ENCODE peak calls at places on chromosome 13, in four cellular contexts. One of them, this sample, is unnamed.

GRCh38 chr13:107551521-107551920 is 663.8 kb downstream of the LIG4 start:
- DNase-seq in CD4-positive, alpha-beta memory T cell: no peak
- DNase-seq in IMR-90: no peak
- DNase-seq in CD4-positive, CD25-positive, alpha-beta regulatory T cell: no peak
- DNase-seq in this sample: no peak

GRCh38 chr13:106348032-106348431 is 187.4 kb downstream of the EFNB2 start:
- DNase-seq in CD4-positive, CD25-positive, alpha-beta regulatory T cell: no peak
- DNase-seq in IMR-90: peak; percentile 48
- DNase-seq in CD4-positive, alpha-beta memory T cell: no peak
- DNase-seq in this sample: no peak

GRCh38 chr13:74683411-74683810 is 549.2 kb upstream of the KLF12 start:
- DNase-seq in CD4-positive, CD25-positive, alpha-beta regulatory T cell: no peak
- DNase-seq in IMR-90: no peak
- DNase-seq in CD4-positive, alpha-beta memory T cell: no peak
- DNase-seq in this sample: no peak

GRCh38 chr13:109151696-109152095 is 522.3 kb downstream of the MYO16 start:
- DNase-seq in CD4-positive, CD25-positive, alpha-beta regulatory T cell: no peak
- DNase-seq in CD4-positive, alpha-beta memory T cell: no peak
- DNase-seq in IMR-90: no peak
- DNase-seq in this sample: no peak

GRCh38 chr13:25881946-25882574 is 169.8 kb downstream of the SHISA2 start:
- DNase-seq in IMR-90: no peak
- DNase-seq in CD4-positive, alpha-beta memory T cell: no peak
- DNase-seq in CD4-positive, CD25-positive, alpha-beta regulatory T cell: no peak
- DNase-seq in this sample: no peak

GRCh38 chr13:85261757-85262346 is 537.4 kb downstream of the SLITRK6 start:
- DNase-seq in IMR-90: peak; percentile 12
- DNase-seq in CD4-positive, CD25-positive, alpha-beta regulatory T cell: no peak
- DNase-seq in CD4-positive, alpha-beta memory T cell: no peak
- DNase-seq in this sample: no peak

GRCh38 chr13:112685856-112686255 is 4.0 kb upstream of the ATP11A start:
- DNase-seq in IMR-90: no peak
- DNase-seq in CD4-positive, CD25-positive, alpha-beta regulatory T cell: no peak
- DNase-seq in CD4-positive, alpha-beta memory T cell: no peak
- DNase-seq in this sample: no peak

GRCh38 chr13:73608731-73609485 is 525.3 kb downstream of the KLF12 start:
- DNase-seq in CD4-positive, alpha-beta memory T cell: no peak
- DNase-seq in CD4-positive, CD25-positive, alpha-beta regulatory T cell: no peak
- DNase-seq in IMR-90: no peak
- DNase-seq in this sample: no peak

GRCh38 chr13:99191900-99192399 is 8.7 kb upstream of the UBAC2 start:
- DNase-seq in CD4-positive, alpha-beta memory T cell: no peak
- DNase-seq in IMR-90: peak; percentile 74
- DNase-seq in CD4-positive, CD25-positive, alpha-beta regulatory T cell: no peak
- DNase-seq in this sample: no peak

GRCh38 chr13:36858285-36858684 is 39.3 kb downstream of the RFXAP start:
- DNase-seq in CD4-positive, alpha-beta memory T cell: no peak
- DNase-seq in CD4-positive, CD25-positive, alpha-beta regulatory T cell: no peak
- DNase-seq in IMR-90: peak; percentile 65
- DNase-seq in this sample: no peak

GRCh38 chr13:20525144-20525600 is 485 bp downstream of the CRYL1 start:
- DNase-seq in IMR-90: no peak
- DNase-seq in CD4-positive, alpha-beta memory T cell: peak; percentile 40
- DNase-seq in CD4-positive, CD25-positive, alpha-beta regulatory T cell: peak; percentile 28
- DNase-seq in this sample: no peak

GRCh38 chr13:112680741-112681360 is 9.0 kb upstream of the ATP11A start:
- DNase-seq in CD4-positive, alpha-beta memory T cell: no peak
- DNase-seq in CD4-positive, CD25-positive, alpha-beta regulatory T cell: no peak
- DNase-seq in IMR-90: no peak
- DNase-seq in this sample: no peak

GRCh38 chr13:41554626-41555386 is 97.5 kb downstream of the RGCC start:
- DNase-seq in IMR-90: no peak
- DNase-seq in CD4-positive, alpha-beta memory T cell: no peak
- DNase-seq in CD4-positive, CD25-positive, alpha-beta regulatory T cell: no peak
- DNase-seq in this sample: no peak

GRCh38 chr13:101707659-101708058 is 255.2 kb downstream of the ITGBL1 start:
- DNase-seq in CD4-positive, alpha-beta memory T cell: no peak
- DNase-seq in CD4-positive, CD25-positive, alpha-beta regulatory T cell: no peak
- DNase-seq in IMR-90: no peak
- DNase-seq in this sample: no peak

GRCh38 chr13:42396901-42397670 is 125.1 kb downstream of the AKAP11 start:
- DNase-seq in CD4-positive, CD25-positive, alpha-beta regulatory T cell: no peak
- DNase-seq in IMR-90: no peak
- DNase-seq in CD4-positive, alpha-beta memory T cell: no peak
- DNase-seq in this sample: no peak

GRCh38 chr13:37747071-37747612 is 122.4 kb downstream of the TRPC4 start:
- DNase-seq in CD4-positive, alpha-beta memory T cell: no peak
- DNase-seq in CD4-positive, CD25-positive, alpha-beta regulatory T cell: no peak
- DNase-seq in IMR-90: peak; percentile 87
- DNase-seq in this sample: no peak

GRCh38 chr13:44904982-44905381 is 84.3 kb downstream of the NUFIP1 start:
- DNase-seq in IMR-90: peak; percentile 97
- DNase-seq in CD4-positive, CD25-positive, alpha-beta regulatory T cell: no peak
- DNase-seq in CD4-positive, alpha-beta memory T cell: no peak
- DNase-seq in this sample: no peak

GRCh38 chr13:90302113-90302512 is 1045.4 kb upstream of the MIR17HG start:
- DNase-seq in IMR-90: peak; percentile 10
- DNase-seq in CD4-positive, alpha-beta memory T cell: no peak
- DNase-seq in CD4-positive, CD25-positive, alpha-beta regulatory T cell: no peak
- DNase-seq in this sample: no peak

GRCh38 chr13:31962661-31963345 is 68.8 kb upstream of the FRY start:
- DNase-seq in IMR-90: peak; percentile 50
- DNase-seq in CD4-positive, CD25-positive, alpha-beta regulatory T cell: no peak
- DNase-seq in CD4-positive, alpha-beta memory T cell: no peak
- DNase-seq in this sample: no peak

GRCh38 chr13:99834246-99834645 is 137.3 kb downstream of the ZIC5 start:
- DNase-seq in CD4-positive, alpha-beta memory T cell: no peak
- DNase-seq in CD4-positive, CD25-positive, alpha-beta regulatory T cell: no peak
- DNase-seq in IMR-90: no peak
- DNase-seq in this sample: no peak

GRCh38 chr13:95032114-95032513 is 269.1 kb downstream of the ABCC4 start:
- DNase-seq in CD4-positive, CD25-positive, alpha-beta regulatory T cell: no peak
- DNase-seq in CD4-positive, alpha-beta memory T cell: no peak
- DNase-seq in IMR-90: no peak
- DNase-seq in this sample: no peak

GRCh38 chr13:26051231-26052135 is at the start of gene SHISA2:
- DNase-seq in CD4-positive, alpha-beta memory T cell: no peak
- DNase-seq in IMR-90: peak; percentile 31
- DNase-seq in CD4-positive, CD25-positive, alpha-beta regulatory T cell: no peak
- DNase-seq in this sample: no peak

GRCh38 chr13:53151692-53152421 is 123.2 kb downstream of the OLFM4 start:
- DNase-seq in IMR-90: peak; percentile 34
- DNase-seq in CD4-positive, alpha-beta memory T cell: peak; percentile 30
- DNase-seq in CD4-positive, CD25-positive, alpha-beta regulatory T cell: peak; percentile 1
- DNase-seq in this sample: no peak

GRCh38 chr13:94249512-94249911 is 230.0 kb downstream of the DCT start:
- DNase-seq in IMR-90: peak; percentile 88
- DNase-seq in CD4-positive, alpha-beta memory T cell: no peak
- DNase-seq in CD4-positive, CD25-positive, alpha-beta regulatory T cell: no peak
- DNase-seq in this sample: no peak

GRCh38 chr13:50167967-50168366 is 152.7 kb downstream of the KCNRG start:
- DNase-seq in CD4-positive, alpha-beta memory T cell: no peak
- DNase-seq in IMR-90: no peak
- DNase-seq in CD4-positive, CD25-positive, alpha-beta regulatory T cell: no peak
- DNase-seq in this sample: no peak

GRCh38 chr13:94121686-94122085 is 357.8 kb downstream of the DCT start:
- DNase-seq in CD4-positive, CD25-positive, alpha-beta regulatory T cell: no peak
- DNase-seq in IMR-90: peak; percentile 86
- DNase-seq in CD4-positive, alpha-beta memory T cell: no peak
- DNase-seq in this sample: no peak

GRCh38 chr13:80132741-80133601 is 208.0 kb downstream of the SPRY2 start:
- DNase-seq in IMR-90: peak; percentile 62
- DNase-seq in CD4-positive, CD25-positive, alpha-beta regulatory T cell: no peak
- DNase-seq in CD4-positive, alpha-beta memory T cell: no peak
- DNase-seq in this sample: no peak

GRCh38 chr13:80126382-80127068 is 214.4 kb downstream of the SPRY2 start:
- DNase-seq in CD4-positive, CD25-positive, alpha-beta regulatory T cell: no peak
- DNase-seq in IMR-90: no peak
- DNase-seq in CD4-positive, alpha-beta memory T cell: no peak
- DNase-seq in this sample: no peak

GRCh38 chr13:80133631-80134083 is 207.3 kb downstream of the SPRY2 start:
- DNase-seq in IMR-90: no peak
- DNase-seq in CD4-positive, alpha-beta memory T cell: no peak
- DNase-seq in CD4-positive, CD25-positive, alpha-beta regulatory T cell: no peak
- DNase-seq in this sample: no peak

GRCh38 chr13:80134360-80134759 is 206.6 kb downstream of the SPRY2 start:
- DNase-seq in IMR-90: no peak
- DNase-seq in CD4-positive, alpha-beta memory T cell: no peak
- DNase-seq in CD4-positive, CD25-positive, alpha-beta regulatory T cell: no peak
- DNase-seq in this sample: no peak

GRCh38 chr13:80131204-80131603 is 209.7 kb downstream of the SPRY2 start:
- DNase-seq in CD4-positive, CD25-positive, alpha-beta regulatory T cell: no peak
- DNase-seq in IMR-90: peak; percentile 46
- DNase-seq in CD4-positive, alpha-beta memory T cell: no peak
- DNase-seq in this sample: no peak
- H3K4me3 ChIP-seq in CD4-positive, CD25-positive, alpha-beta regulatory T cell: no peak overlapping the region
- H3K4me3 ChIP-seq in IMR-90: peak overlapping the region; percentile 4
- H3K4me3 ChIP-seq in CD4-positive, alpha-beta memory T cell: no peak overlapping the region
- H3K4me3 ChIP-seq in this sample: no peak overlapping the region

GRCh38 chr13:114112231-114112825 is 20.1 kb downstream of the RASA3 start:
- DNase-seq in CD4-positive, CD25-positive, alpha-beta regulatory T cell: no peak
- DNase-seq in CD4-positive, alpha-beta memory T cell: peak; percentile 33
- DNase-seq in IMR-90: peak; percentile 45
- DNase-seq in this sample: no peak
- H3K27ac ChIP-seq in CD4-positive, CD25-positive, alpha-beta regulatory T cell: peak overlapping the region; percentile 60
- H3K27ac ChIP-seq in CD4-positive, alpha-beta memory T cell: no peak overlapping the region
- H3K27ac ChIP-seq in IMR-90: peak overlapping the region; percentile 92
- H3K27ac ChIP-seq in this sample: no peak overlapping the region

GRCh38 chr13:110257408-110257807 is 49.5 kb downstream of the COL4A1 start:
- DNase-seq in IMR-90: no peak
- DNase-seq in CD4-positive, alpha-beta memory T cell: no peak
- DNase-seq in CD4-positive, CD25-positive, alpha-beta regulatory T cell: no peak
- DNase-seq in this sample: no peak

GRCh38 chr13:110262082-110262436 is 44.9 kb downstream of the COL4A1 start:
- DNase-seq in CD4-positive, alpha-beta memory T cell: no peak
- DNase-seq in CD4-positive, CD25-positive, alpha-beta regulatory T cell: no peak
- DNase-seq in IMR-90: no peak
- DNase-seq in this sample: no peak

GRCh38 chr13:110258876-110259631 is 47.9 kb downstream of the COL4A1 start:
- DNase-seq in CD4-positive, alpha-beta memory T cell: no peak
- DNase-seq in CD4-positive, CD25-positive, alpha-beta regulatory T cell: no peak
- DNase-seq in IMR-90: no peak
- DNase-seq in this sample: no peak

GRCh38 chr13:110261166-110262081 is 45.5 kb downstream of the COL4A1 start:
- DNase-seq in CD4-positive, alpha-beta memory T cell: no peak
- DNase-seq in IMR-90: no peak
- DNase-seq in CD4-positive, CD25-positive, alpha-beta regulatory T cell: no peak
- DNase-seq in this sample: no peak

GRCh38 chr13:110259651-110260050 is 47.3 kb downstream of the COL4A1 start:
- DNase-seq in IMR-90: no peak
- DNase-seq in CD4-positive, alpha-beta memory T cell: no peak
- DNase-seq in CD4-positive, CD25-positive, alpha-beta regulatory T cell: no peak
- DNase-seq in this sample: no peak
- H3K4me3 ChIP-seq in IMR-90: no peak overlapping the region
- H3K4me3 ChIP-seq in CD4-positive, alpha-beta memory T cell: no peak overlapping the region
- H3K4me3 ChIP-seq in CD4-positive, CD25-positive, alpha-beta regulatory T cell: no peak overlapping the region
- H3K4me3 ChIP-seq in this sample: no peak overlapping the region

GRCh38 chr13:46380242-46380641 is 6.8 kb downstream of the RUBCNL start:
- DNase-seq in CD4-positive, CD25-positive, alpha-beta regulatory T cell: no peak
- DNase-seq in CD4-positive, alpha-beta memory T cell: no peak
- DNase-seq in IMR-90: no peak
- DNase-seq in this sample: no peak
- H3K27ac ChIP-seq in CD4-positive, CD25-positive, alpha-beta regulatory T cell: no peak overlapping the region
- H3K27ac ChIP-seq in CD4-positive, alpha-beta memory T cell: no peak overlapping the region
- H3K27ac ChIP-seq in IMR-90: no peak overlapping the region
- H3K27ac ChIP-seq in this sample: no peak overlapping the region

GRCh38 chr13:28358673-28359072 is 136.3 kb downstream of the FLT1 start:
- DNase-seq in CD4-positive, CD25-positive, alpha-beta regulatory T cell: no peak
- DNase-seq in CD4-positive, alpha-beta memory T cell: no peak
- DNase-seq in IMR-90: no peak
- DNase-seq in this sample: no peak

GRCh38 chr13:28357846-28358496 is 137.0 kb downstream of the FLT1 start:
- DNase-seq in CD4-positive, alpha-beta memory T cell: no peak
- DNase-seq in CD4-positive, CD25-positive, alpha-beta regulatory T cell: no peak
- DNase-seq in IMR-90: no peak
- DNase-seq in this sample: no peak

GRCh38 chr13:28356506-28357064 is 138.3 kb downstream of the FLT1 start:
- DNase-seq in IMR-90: no peak
- DNase-seq in CD4-positive, alpha-beta memory T cell: no peak
- DNase-seq in CD4-positive, CD25-positive, alpha-beta regulatory T cell: no peak
- DNase-seq in this sample: no peak

GRCh38 chr13:28355822-28356371 is 139.0 kb downstream of the FLT1 start:
- DNase-seq in CD4-positive, CD25-positive, alpha-beta regulatory T cell: no peak
- DNase-seq in CD4-positive, alpha-beta memory T cell: no peak
- DNase-seq in IMR-90: peak; percentile 86
- DNase-seq in this sample: no peak

DNA sequence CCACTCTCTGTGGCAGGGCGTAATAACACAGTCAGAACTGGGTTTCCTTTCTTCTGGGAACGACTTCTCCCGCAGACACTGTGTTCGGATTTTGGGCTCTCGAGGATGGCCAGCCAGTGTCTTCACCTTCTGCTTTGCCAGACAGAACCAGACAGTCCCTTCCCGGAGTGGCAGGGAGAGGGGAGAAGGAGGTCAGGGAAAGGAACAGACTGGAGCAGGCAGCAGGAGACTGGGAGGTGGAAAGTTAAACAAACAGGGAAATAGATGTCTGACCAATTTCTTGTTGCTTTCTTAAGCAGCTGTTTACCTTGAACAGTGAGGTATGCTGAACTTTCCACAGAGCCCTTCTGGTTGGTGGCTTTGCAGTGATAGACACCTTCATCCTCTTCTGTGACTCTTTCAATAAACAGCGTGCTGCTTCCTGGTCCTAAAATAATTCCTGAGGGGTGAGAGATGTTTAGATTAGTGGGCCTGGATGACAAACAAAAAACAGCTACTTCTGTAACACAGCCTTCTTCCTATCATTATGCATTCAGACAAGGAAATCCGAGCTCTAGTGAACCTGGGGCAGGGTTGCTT is 137.6 kb downstream of the FLT1 start:
- DNase-seq in CD4-positive, alpha-beta memory T cell: no peak
- DNase-seq in CD4-positive, CD25-positive, alpha-beta regulatory T cell: no peak
- DNase-seq in IMR-90: no peak
- DNase-seq in this sample: no peak
- H3K4me3 ChIP-seq in CD4-positive, alpha-beta memory T cell: no peak overlapping the region
- H3K4me3 ChIP-seq in CD4-positive, CD25-positive, alpha-beta regulatory T cell: no peak overlapping the region
- H3K4me3 ChIP-seq in IMR-90: no peak overlapping the region
- H3K4me3 ChIP-seq in this sample: no peak overlapping the region